ENCODE peak calls at places on chromosomes 16 and 17, in ten cellular contexts. Z, A, X, F, U, N, Y, Q, R and C are unnamed samples.

GRCh38 chr17:21245703-21246102 is 7.5 kb downstream of the NATD1 start:
- DNase-seq in Z (no peak), A (no peak), X (peak), F (no peak), U (no peak), N (no peak), Y (no peak), Q (no peak), R (no peak), C (no peak)

GRCh38 chr17:73560661-73561060 is 83.6 kb downstream of the SDK2 start:
- DNase-seq in Z (no peak), A (no peak), X (peak), F (peak), U (no peak), N (no peak), Y (peak), Q (no peak), R (no peak), C (no peak)

GRCh38 chr16:23905027-23905426 is 69.2 kb downstream of the PRKCB start:
- DNase-seq in Z (no peak), A (no peak), X (peak), F (peak), U (peak), N (no peak), Y (peak), Q (peak), R (no peak), C (peak)

GRCh38 chr16:88067530-88068411 is 116.5 kb downstream of the BANP start:
- DNase-seq in Z (no peak), A (no peak), X (no peak), F (no peak), U (no peak), N (no peak), Y (no peak), Q (no peak), R (no peak), C (no peak)

GRCh38 chr17:77666480-77666879 is 292.0 kb upstream of the TNRC6C start:
- DNase-seq in Z (no peak), A (no peak), X (no peak), F (no peak), U (no peak), N (no peak), Y (no peak), Q (no peak), R (no peak), C (no peak)

GRCh38 chr16:84497418-84497817 is 7.0 kb downstream of the MEAK7 start:
- DNase-seq in Z (no peak), A (no peak), X (peak), F (no peak), U (no peak), N (no peak), Y (peak), Q (no peak), R (no peak), C (no peak)

GRCh38 chr17:56774650-56775049 is 59.1 kb downstream of the C17orf67 start:
- DNase-seq in Z (no peak), A (no peak), X (no peak), F (no peak), U (no peak), N (no peak), Y (no peak), Q (no peak), R (no peak), C (no peak)

GRCh38 chr17:79182176-79183160 is 107.8 kb downstream of the ENGASE start:
- DNase-seq in Z (no peak), A (no peak), X (peak), F (no peak), U (no peak), N (no peak), Y (no peak), Q (no peak), R (no peak), C (no peak)

GRCh38 chr17:42286411-42287295 is 1.6 kb upstream of the STAT5A start:
- DNase-seq in Z (peak), A (no peak), X (peak), F (no peak), U (no peak), N (no peak), Y (peak), Q (no peak), R (no peak), C (no peak)

GRCh38 chr17:74317071-74317470 is 9.0 kb upstream of the KIF19 start:
- DNase-seq in Z (no peak), A (no peak), X (no peak), F (no peak), U (no peak), N (no peak), Y (no peak), Q (no peak), R (no peak), C (no peak)

GRCh38 chr17:81385320-81386111 is 9.7 kb upstream of the BAHCC1 start:
- DNase-seq in Z (no peak), A (no peak), X (no peak), F (no peak), U (no peak), N (no peak), Y (no peak), Q (no peak), R (no peak), C (no peak)

GRCh38 chr17:52965856-52966255 is 807.3 kb upstream of the CA10 start:
- DNase-seq in Z (no peak), A (no peak), X (no peak), F (no peak), U (no peak), N (no peak), Y (no peak), Q (no peak), R (no peak), C (no peak)

GRCh38 chr16:47873434-47873833 is 282.4 kb downstream of the ABCC12 start:
- DNase-seq in Z (peak), A (no peak), X (peak), F (no peak), U (no peak), N (no peak), Y (no peak), Q (no peak), R (no peak), C (no peak)

GRCh38 chr17:75065562-75066151 is 18.6 kb downstream of the KCTD2 start:
- DNase-seq in Z (no peak), A (no peak), X (no peak), F (no peak), U (peak), N (no peak), Y (no peak), Q (no peak), R (no peak), C (no peak)

GRCh38 chr17:34487616-34488015 is 91.8 kb upstream of the TMEM132E start:
- DNase-seq in Z (peak), A (no peak), X (peak), F (no peak), U (no peak), N (no peak), Y (peak), Q (no peak), R (no peak), C (no peak)

GRCh38 chr16:55656695-55657092 is 906 bp downstream of the SLC6A2 start:
- DNase-seq in Z (no peak), A (no peak), X (no peak), F (no peak), U (no peak), N (no peak), Y (peak), Q (no peak), R (no peak), C (no peak)